ENCODE peak calls at places on chromosomes 2 and 18, in eight cellular contexts. D is astrocyte of the spinal cord, J is left ventricle myocardium inferior, M is GM12864, B is Calu3, T is HFF-Myc, X is IMR-90, O is H9. P is an unnamed sample.

GRCh38 chr18:3042337-3042736 is 29.4 kb upstream of the LPIN2 start:
- DNase-seq in O (no peak), T (no peak), M (no peak), B (no peak), X (no peak), J (no peak), D (no peak), P (no peak)

GRCh38 chr2:171316220-171316619 is 117.6 kb downstream of the METTL8 start:
- DNase-seq in O (peak), T (no peak), X (peak), M (no peak), D (peak), J (no peak), B (no peak), P (no peak)

GRCh38 chr18:36568487-36568886 is 260.3 kb downstream of the TPGS2 start:
- DNase-seq in D (no peak), T (no peak), M (no peak), X (no peak), O (no peak), J (no peak), B (no peak), P (no peak)

GRCh38 chr2:238149841-238150572 is 8.8 kb upstream of the ERFE start:
- DNase-seq in B (no peak), D (no peak), M (no peak), X (no peak), J (no peak), O (no peak), T (no peak), P (no peak)

GRCh38 chr18:39523281-39523680 is 1957.7 kb upstream of the CELF4 start:
- DNase-seq in M (no peak), D (peak), T (no peak), B (peak), O (no peak), X (peak), J (no peak), P (no peak)

GRCh38 chr18:72542993-72543361 is 1.2 kb downstream of the CBLN2 start:
- DNase-seq in B (no peak), T (no peak), X (no peak), D (peak), O (peak), J (no peak), M (no peak), P (no peak)

GRCh38 chr2:143692162-143692561 is 562.9 kb downstream of the ARHGAP15 start:
- DNase-seq in X (no peak), B (no peak), T (no peak), M (no peak), J (no peak), O (no peak), D (no peak), P (no peak)

GRCh38 chr2:165691615-165692014 is 102.4 kb downstream of the GALNT3 start:
- DNase-seq in D (peak), X (peak), T (peak), B (no peak), J (peak), M (no peak), O (peak), P (peak)

GRCh38 chr2:73532381-73532780 is 109.8 kb downstream of the NAT8 start:
- DNase-seq in B (no peak), M (no peak), D (no peak), O (no peak), J (no peak), X (no peak), T (no peak), P (no peak)

GRCh38 chr2:169397697-169398096 is 35.4 kb upstream of the LRP2 start:
- DNase-seq in D (no peak), O (no peak), J (no peak), X (no peak), M (no peak), B (no peak), T (no peak), P (peak)

GRCh38 chr2:122186761-122187222 is 431.3 kb downstream of the TSN start:
- DNase-seq in T (no peak), D (no peak), B (no peak), X (no peak), M (no peak), J (no peak), O (no peak), P (no peak)

GRCh38 chr2:170972508-170973224 is 43.6 kb downstream of the GORASP2 start:
- DNase-seq in J (no peak), B (no peak), X (no peak), T (no peak), O (no peak), M (no peak), D (peak), P (no peak)

GRCh38 chr18:70354080-70354479 is 65.2 kb downstream of the SOCS6 start:
- DNase-seq in M (no peak), X (no peak), O (no peak), T (no peak), J (no peak), B (no peak), D (no peak), P (no peak)

GRCh38 chr2:44932564-44933392 is 8.7 kb upstream of the SIX3 start:
- DNase-seq in D (no peak), B (no peak), M (no peak), J (no peak), O (peak), X (no peak), T (no peak), P (no peak)

DNA sequence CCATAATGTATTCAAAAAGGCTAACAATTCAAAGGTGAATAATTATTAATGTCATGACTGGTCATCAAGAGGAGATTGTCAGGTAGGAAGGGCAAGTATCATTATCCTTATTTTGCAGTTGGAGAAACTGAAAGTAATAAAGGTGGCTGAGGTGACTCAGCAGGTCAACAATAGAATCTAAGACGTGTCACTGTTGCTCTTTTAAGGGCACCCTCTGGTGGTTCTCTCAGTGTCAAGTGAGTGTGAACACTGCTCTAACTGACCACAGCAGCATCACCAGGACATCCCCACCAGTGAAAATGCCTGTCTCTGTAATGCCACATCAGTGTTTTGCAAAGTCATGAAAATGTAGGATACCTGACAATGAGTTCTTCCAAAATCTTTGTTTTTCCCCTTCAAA is 69.7 kb downstream of the DCC start:
- DNase-seq in X (no peak), B (peak), J (no peak), T (no peak), O (peak), D (no peak), M (no peak), P (no peak)
- TF ChIP-seq CTCF in X (no peak), B (no peak), J (no peak), T (no peak), O (peak), D (no peak), M (no peak), P (no peak)

GRCh38 chr18:48100168-48100495 is 169.7 kb upstream of the SMAD2 start:
- DNase-seq in M (no peak), T (no peak), J (no peak), D (no peak), B (no peak), X (no peak), O (no peak), P (no peak)

GRCh38 chr18:48099481-48100167 is 169.2 kb upstream of the SMAD2 start:
- DNase-seq in B (no peak), T (no peak), D (no peak), O (no peak), X (no peak), M (no peak), J (no peak), P (no peak)

GRCh38 chr18:48098007-48098406 is 167.5 kb upstream of the SMAD2 start:
- DNase-seq in T (no peak), J (no peak), M (no peak), X (no peak), D (no peak), B (no peak), O (no peak), P (no peak)

GRCh38 chr18:48100712-48101165 is 170.3 kb upstream of the SMAD2 start:
- DNase-seq in D (no peak), T (no peak), X (no peak), O (peak), J (no peak), B (no peak), M (no peak), P (no peak)

DNA sequence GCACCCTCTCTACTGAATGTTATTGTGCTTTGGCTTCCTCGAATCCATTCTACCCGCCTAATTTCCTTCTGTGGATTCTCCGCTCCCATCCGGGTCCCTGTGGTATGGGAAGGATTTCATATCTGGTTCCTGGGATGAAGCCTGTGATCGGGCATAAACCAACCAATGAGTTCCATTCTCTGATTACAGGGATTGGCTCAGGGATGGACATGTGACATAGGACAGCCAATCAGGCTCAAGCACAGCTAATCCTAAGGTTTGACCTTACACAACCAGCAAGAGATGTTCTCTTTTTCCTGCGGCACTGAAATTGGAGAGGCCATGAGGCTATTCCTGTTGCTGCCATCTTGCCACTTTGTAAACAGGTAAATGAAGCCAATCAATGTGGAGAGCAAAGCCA is 168.1 kb upstream of the SMAD2 start:
- DNase-seq in T (no peak), B (no peak), J (no peak), X (no peak), O (no peak), M (no peak), D (no peak), P (no peak)
- TF ChIP-seq CTCF in T (no peak), B (no peak), J (no peak), X (no peak), O (no peak), M (no peak), D (no peak), P (no peak)

DNA sequence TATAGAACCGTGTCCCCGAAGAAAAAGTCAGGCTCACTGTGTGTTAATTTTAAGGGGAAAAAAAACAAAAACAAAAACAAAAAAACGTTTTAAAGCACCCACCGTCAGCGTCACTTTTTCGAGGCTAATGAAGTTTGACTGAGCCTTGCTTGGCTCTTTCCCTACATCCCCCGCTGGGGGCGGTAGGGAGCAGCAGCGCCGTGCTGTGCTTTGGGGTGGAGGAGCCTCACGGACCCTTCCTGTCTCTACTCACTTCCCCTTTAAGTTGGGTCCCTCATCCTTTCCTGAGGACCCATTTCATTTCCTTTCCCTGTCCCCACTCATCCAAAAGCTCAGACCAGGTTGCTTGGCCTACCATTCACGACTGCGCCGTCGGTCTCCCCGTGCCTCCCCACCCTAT is 82.8 kb upstream of the RPL31 start:
- DNase-seq in J (no peak), M (no peak), O (peak), D (no peak), X (no peak), T (no peak), B (no peak), P (no peak)
- TF ChIP-seq CTCF in J (peak), M (peak), O (peak), D (peak), X (peak), T (peak), B (no peak), P (peak)

DNA sequence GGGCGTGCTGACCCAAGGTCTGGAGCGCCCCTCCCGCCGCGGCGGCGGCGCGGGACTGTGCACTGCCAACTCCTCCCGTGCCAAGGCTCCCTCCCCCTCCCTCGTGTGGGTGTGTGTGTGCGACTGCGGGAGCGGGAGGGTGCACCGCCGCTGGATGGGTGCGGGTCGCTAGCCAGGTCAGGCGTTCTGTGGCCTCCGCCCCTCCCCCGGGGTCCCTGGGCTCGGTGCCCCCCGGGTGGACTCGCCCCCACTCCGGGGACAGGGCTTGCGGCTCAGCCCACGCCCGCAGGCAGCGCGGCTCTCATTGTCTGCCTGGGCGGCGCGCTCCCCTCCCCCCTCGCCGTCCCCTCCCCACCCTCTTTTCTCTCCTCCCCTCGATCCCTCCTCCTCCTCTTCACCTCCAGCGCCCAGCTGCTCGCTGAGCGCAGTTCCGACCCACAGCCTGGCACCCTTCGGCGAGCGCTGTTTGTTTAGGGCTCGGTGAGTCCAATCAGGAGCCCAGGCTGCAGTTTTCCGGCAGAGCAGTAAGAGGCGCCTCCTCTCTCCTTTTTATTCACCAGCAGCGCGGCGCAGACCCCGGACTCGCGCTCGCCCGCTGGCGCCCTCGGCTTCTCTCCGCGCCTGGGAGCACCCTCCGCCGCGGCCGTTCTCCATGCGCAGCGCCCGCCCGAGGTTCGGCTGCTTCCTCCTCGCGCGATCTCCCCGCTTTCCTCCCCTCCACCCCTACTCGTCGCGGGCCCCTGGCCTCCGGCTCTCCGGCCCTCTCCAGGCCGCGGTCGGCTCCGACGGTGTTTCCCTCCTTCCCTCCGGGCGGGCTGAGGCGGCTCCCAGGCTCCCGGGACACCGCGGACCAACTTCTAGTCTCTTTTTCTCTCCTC is at the start of gene GATA6:
- DNase-seq in T (peak), M (no peak), D (peak), O (peak), J (peak), B (peak), X (peak), P (peak)
- TF ChIP-seq CTCF in T (peak), M (peak), D (peak), O (peak), J (peak), B (no peak), X (peak), P (peak)

DNA sequence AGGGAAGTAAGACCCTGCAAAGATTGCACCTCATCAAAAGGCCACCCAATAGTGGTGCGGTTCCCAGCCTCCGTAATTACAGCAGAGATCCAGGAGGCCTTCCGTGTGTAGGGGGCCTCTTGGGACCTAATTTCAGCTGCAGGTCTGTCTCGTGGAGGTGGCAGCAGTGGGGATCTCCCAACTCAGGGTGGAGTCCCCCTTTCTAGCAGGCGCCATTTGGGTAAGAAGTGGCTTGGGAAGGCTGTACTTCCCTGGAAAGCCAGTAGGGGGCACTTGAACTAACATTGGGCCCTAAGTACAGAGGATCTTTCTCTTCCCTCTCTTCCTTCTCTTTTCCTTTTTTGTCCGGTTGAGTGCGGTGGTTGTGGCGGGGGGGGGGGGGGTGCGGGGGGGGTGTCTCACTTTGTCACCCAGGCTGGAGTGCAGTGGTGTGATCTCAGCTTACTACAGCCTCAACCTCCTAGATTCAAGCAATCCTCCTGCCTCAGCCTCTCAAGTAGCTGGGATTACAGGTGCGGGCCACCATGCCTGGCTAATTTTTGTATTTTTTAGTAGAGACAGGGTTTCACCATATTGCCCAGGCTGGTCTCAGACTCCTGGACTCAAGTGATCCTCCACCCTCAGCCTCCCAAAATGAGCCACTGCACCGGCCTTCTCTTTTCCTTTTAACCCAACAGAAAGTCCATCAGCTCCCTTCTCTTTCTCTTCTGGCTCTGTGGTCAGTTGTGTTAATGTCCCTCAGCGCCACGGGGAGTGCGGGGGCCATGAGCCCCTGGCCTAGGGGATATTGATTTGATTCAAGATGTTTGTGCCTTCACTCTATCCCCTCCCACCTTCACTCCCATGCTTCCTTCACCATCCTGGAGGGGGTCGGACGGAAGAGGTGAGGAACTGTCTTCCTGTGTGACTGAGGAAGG is 32.0 kb downstream of the CENPO start:
- DNase-seq in J (no peak), X (no peak), M (peak), B (peak), O (peak), T (no peak), D (no peak), P (no peak)
- TF ChIP-seq CTCF in J (peak), X (peak), M (peak), B (peak), O (peak), T (peak), D (peak), P (peak)

GRCh38 chr18:45841765-45842442 is 16.4 kb downstream of the SIGLEC15 start:
- DNase-seq in M (no peak), X (no peak), B (no peak), J (no peak), D (no peak), O (no peak), T (no peak), P (no peak)

GRCh38 chr18:45838302-45839070 is 13.0 kb downstream of the SIGLEC15 start:
- DNase-seq in B (no peak), J (no peak), M (no peak), O (no peak), X (no peak), T (no peak), D (no peak), P (no peak)

GRCh38 chr18:45837283-45838070 is 12.0 kb downstream of the SIGLEC15 start:
- DNase-seq in X (no peak), O (peak), J (peak), T (no peak), D (peak), B (peak), M (no peak), P (no peak)

GRCh38 chr18:45841060-45841764 is 15.7 kb downstream of the SIGLEC15 start:
- DNase-seq in B (no peak), T (no peak), D (no peak), J (no peak), O (no peak), X (no peak), M (no peak), P (no peak)

DNA sequence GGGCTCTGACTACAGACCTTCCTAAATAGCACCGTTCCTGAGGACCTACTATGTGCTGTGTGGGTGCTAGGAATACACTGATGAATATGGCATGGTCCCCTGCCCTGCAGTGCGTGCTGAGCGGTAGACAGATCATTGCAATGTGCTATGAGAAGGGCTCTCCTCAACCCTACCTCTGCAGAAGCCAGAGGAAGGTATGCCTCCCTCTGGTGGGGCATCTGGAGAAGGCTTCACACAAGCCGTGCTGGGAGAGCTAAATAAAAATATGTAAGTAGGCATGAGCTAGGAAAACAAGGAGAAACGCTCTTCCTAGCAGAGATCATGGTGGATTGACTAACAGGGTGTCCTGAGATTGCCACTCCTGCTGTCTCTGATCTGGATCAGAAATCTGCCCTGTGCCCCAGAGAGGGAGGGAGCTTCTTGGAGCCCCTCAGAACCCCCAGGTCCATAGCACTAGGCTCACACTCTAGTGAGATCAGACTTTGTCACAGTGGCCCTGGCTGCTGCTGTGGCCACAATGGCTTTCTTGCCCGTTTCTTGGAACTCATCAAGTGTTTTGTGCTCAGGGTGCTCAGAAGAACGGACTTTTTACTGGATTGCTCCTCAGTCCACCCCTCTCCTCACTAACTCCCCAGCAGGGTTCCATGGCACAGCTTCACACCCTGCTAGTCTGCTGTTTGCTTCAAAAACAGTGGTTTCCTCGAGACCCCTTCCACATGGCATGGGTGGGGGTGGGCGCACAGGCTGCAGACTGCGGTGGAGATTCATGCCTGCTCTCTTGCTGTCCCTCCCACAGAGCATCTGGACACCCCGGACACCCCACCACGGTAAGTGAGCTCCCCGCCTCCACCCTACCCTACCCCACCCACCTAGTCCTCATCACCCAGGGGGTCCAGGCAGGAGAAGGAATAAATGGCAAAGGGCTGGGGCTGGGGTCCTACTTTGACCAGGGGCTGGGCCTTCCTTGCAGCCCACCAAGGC is 14.2 kb downstream of the SIGLEC15 start:
- DNase-seq in J (no peak), T (peak), B (peak), X (peak), M (no peak), D (peak), O (peak), P (peak)
- TF ChIP-seq CTCF in J (peak), T (peak), B (peak), X (peak), M (peak), D (peak), O (peak), P (peak)